ENCODE peak calls at places on chromosome 16, in seven cellular contexts. One of them, this sample, is unnamed. For H3K36me3, the result is how much of the 10 kb centered on the place peaks cover.

GRCh38 chr16:85248269-85248668 is 136.0 kb upstream of the CIBAR2 start:
- DNase-seq in fibroblast of lung: no peak
- DNase-seq in tibial artery: no peak
- DNase-seq in thoracic aorta: no peak
- DNase-seq in heart right ventricle: no peak
- DNase-seq in ovary: no peak
- DNase-seq in MM.1S: no peak
- DNase-seq in this sample: no peak

GRCh38 chr16:81036751-81037350 is 1.2 kb downstream of the ATMIN start:
- DNase-seq in fibroblast of lung: no peak
- DNase-seq in tibial artery: no peak
- DNase-seq in thoracic aorta: no peak
- DNase-seq in heart right ventricle: peak
- DNase-seq in ovary: no peak
- DNase-seq in MM.1S: no peak
- DNase-seq in this sample: no peak

GRCh38 chr16:69465083-69465721 is 40.8 kb downstream of the CYB5B start:
- DNase-seq in fibroblast of lung: peak
- DNase-seq in tibial artery: no peak
- DNase-seq in thoracic aorta: no peak
- DNase-seq in heart right ventricle: no peak
- DNase-seq in ovary: no peak
- DNase-seq in MM.1S: no peak
- DNase-seq in this sample: peak

GRCh38 chr16:29147710-29148425 is 163.0 kb downstream of the LAT start:
- DNase-seq in fibroblast of lung: no peak
- DNase-seq in tibial artery: no peak
- DNase-seq in thoracic aorta: no peak
- DNase-seq in heart right ventricle: no peak
- DNase-seq in ovary: peak
- DNase-seq in MM.1S: no peak
- DNase-seq in this sample: no peak

GRCh38 chr16:17538942-17539341 is 68.2 kb upstream of the XYLT1 start:
- DNase-seq in fibroblast of lung: peak
- DNase-seq in tibial artery: no peak
- DNase-seq in thoracic aorta: no peak
- DNase-seq in heart right ventricle: no peak
- DNase-seq in ovary: no peak
- DNase-seq in MM.1S: no peak
- DNase-seq in this sample: no peak

GRCh38 chr16:4213721-4214120 is 28.2 kb downstream of the SRL start:
- DNase-seq in fibroblast of lung: no peak
- DNase-seq in tibial artery: no peak
- DNase-seq in thoracic aorta: no peak
- DNase-seq in heart right ventricle: no peak
- DNase-seq in ovary: no peak
- DNase-seq in MM.1S: no peak
- DNase-seq in this sample: no peak

GRCh38 chr16:57619606-57620315 is 8.7 kb upstream of the ADGRG1 start:
- DNase-seq in fibroblast of lung: no peak
- DNase-seq in tibial artery: no peak
- DNase-seq in thoracic aorta: no peak
- DNase-seq in heart right ventricle: no peak
- DNase-seq in ovary: no peak
- DNase-seq in MM.1S: peak
- DNase-seq in this sample: no peak

GRCh38 chr16:2473425-2473926 is 1.5 kb upstream of the TBC1D24 start:
- DNase-seq in fibroblast of lung: no peak
- DNase-seq in tibial artery: no peak
- DNase-seq in thoracic aorta: no peak
- DNase-seq in heart right ventricle: no peak
- DNase-seq in ovary: peak
- DNase-seq in MM.1S: no peak
- DNase-seq in this sample: no peak

GRCh38 chr16:23195415-23195978 is 13.0 kb downstream of the SCNN1G start:
- DNase-seq in fibroblast of lung: no peak
- DNase-seq in tibial artery: no peak
- DNase-seq in thoracic aorta: no peak
- DNase-seq in heart right ventricle: no peak
- DNase-seq in ovary: no peak
- DNase-seq in MM.1S: peak
- DNase-seq in this sample: no peak

GRCh38 chr16:17775061-17775460 is 304.3 kb upstream of the XYLT1 start:
- DNase-seq in fibroblast of lung: no peak
- DNase-seq in tibial artery: no peak
- DNase-seq in thoracic aorta: no peak
- DNase-seq in heart right ventricle: no peak
- DNase-seq in ovary: no peak
- DNase-seq in MM.1S: no peak
- DNase-seq in this sample: no peak

GRCh38 chr16:80940069-80940856 is 66.4 kb downstream of the CMC2 start:
- DNase-seq in fibroblast of lung: peak
- DNase-seq in tibial artery: no peak
- DNase-seq in thoracic aorta: no peak
- DNase-seq in heart right ventricle: no peak
- DNase-seq in ovary: no peak
- DNase-seq in MM.1S: no peak
- DNase-seq in this sample: no peak

GRCh38 chr16:67028555-67029248 is at the start of gene CBFB:
- DNase-seq in fibroblast of lung: peak
- DNase-seq in tibial artery: peak
- DNase-seq in thoracic aorta: peak
- DNase-seq in heart right ventricle: peak
- DNase-seq in ovary: peak
- DNase-seq in MM.1S: peak
- DNase-seq in this sample: peak

GRCh38 chr16:19900590-19900989 is 15.9 kb upstream of the GPRC5B start:
- DNase-seq in fibroblast of lung: no peak
- DNase-seq in tibial artery: no peak
- DNase-seq in thoracic aorta: no peak
- DNase-seq in heart right ventricle: no peak
- DNase-seq in ovary: no peak
- DNase-seq in MM.1S: no peak
- DNase-seq in this sample: no peak

GRCh38 chr16:79062336-79062735 is 538.2 kb downstream of the MAF start:
- DNase-seq in fibroblast of lung: no peak
- DNase-seq in tibial artery: no peak
- DNase-seq in thoracic aorta: no peak
- DNase-seq in heart right ventricle: no peak
- DNase-seq in ovary: no peak
- DNase-seq in MM.1S: no peak
- DNase-seq in this sample: no peak

GRCh38 chr16:64240586-64240985 is 881.3 kb downstream of the CDH11 start:
- DNase-seq in fibroblast of lung: no peak
- DNase-seq in tibial artery: no peak
- DNase-seq in thoracic aorta: no peak
- DNase-seq in heart right ventricle: no peak
- DNase-seq in ovary: no peak
- DNase-seq in MM.1S: peak
- DNase-seq in this sample: no peak

GRCh38 chr16:49859139-49859947 is 3.4 kb upstream of the ZNF423 start:
- DNase-seq in fibroblast of lung: no peak
- DNase-seq in tibial artery: peak
- DNase-seq in thoracic aorta: no peak
- DNase-seq in heart right ventricle: peak
- DNase-seq in ovary: peak
- DNase-seq in MM.1S: no peak
- DNase-seq in this sample: no peak
- H3K4me3 ChIP-seq in fibroblast of lung: peak
- H3K4me3 ChIP-seq in tibial artery: peak
- H3K4me3 ChIP-seq in thoracic aorta: peak
- H3K4me3 ChIP-seq in heart right ventricle: peak
- H3K4me3 ChIP-seq in ovary: peak
- H3K4me3 ChIP-seq in MM.1S: no peak
- H3K4me3 ChIP-seq in this sample: no peak

DNA sequence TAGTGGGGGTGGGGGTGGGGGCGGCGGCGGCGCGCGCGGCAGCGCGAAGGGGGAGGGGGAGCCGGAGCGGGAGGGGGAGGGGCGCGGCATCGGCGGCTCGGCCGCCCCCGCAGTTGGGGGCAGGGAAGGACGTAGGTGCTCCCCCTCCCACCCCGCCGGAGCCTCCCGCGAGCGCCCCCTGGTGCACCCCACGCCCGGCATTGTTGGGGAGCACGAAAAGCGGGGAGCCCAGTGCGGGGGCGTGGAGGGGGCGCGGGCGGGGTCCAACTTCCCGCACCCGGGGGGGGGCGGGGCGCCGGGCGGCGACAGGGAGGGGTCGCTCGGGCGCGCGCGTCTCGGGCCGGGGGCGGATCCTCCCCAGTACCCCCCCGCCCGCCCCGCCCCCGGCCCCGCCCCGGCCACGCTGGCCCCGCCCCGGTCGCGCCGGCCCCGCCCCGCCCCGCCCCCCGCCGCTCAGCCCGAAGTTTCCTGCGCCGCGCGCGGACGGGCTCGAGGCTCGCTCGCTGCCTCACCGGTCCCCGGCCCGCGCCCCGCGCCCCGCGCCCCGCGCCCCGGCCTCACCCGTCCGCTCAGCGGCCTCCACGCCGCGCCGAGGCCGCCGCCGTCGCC is at the start of gene CACNA1H:
- DNase-seq in fibroblast of lung: no peak
- DNase-seq in tibial artery: no peak
- DNase-seq in thoracic aorta: no peak
- DNase-seq in heart right ventricle: peak
- DNase-seq in ovary: peak
- DNase-seq in MM.1S: no peak
- DNase-seq in this sample: no peak
- TF ChIP-seq CTCF in fibroblast of lung: no peak
- TF ChIP-seq CTCF in tibial artery: peak
- TF ChIP-seq CTCF in thoracic aorta: no peak
- TF ChIP-seq CTCF in heart right ventricle: peak
- TF ChIP-seq CTCF in ovary: no peak
- TF ChIP-seq CTCF in MM.1S: no peak
- TF ChIP-seq CTCF in this sample: no peak

GRCh38 chr16:46922239-46922638 is 38.1 kb downstream of the GPT2 start:
- DNase-seq in fibroblast of lung: no peak
- DNase-seq in tibial artery: no peak
- DNase-seq in thoracic aorta: no peak
- DNase-seq in heart right ventricle: no peak
- DNase-seq in ovary: no peak
- DNase-seq in MM.1S: no peak
- DNase-seq in this sample: no peak
- H3K36me3 ChIP-seq in fibroblast of lung: under half
- H3K36me3 ChIP-seq in tibial artery: half or more
- H3K36me3 ChIP-seq in thoracic aorta: under half
- H3K36me3 ChIP-seq in heart right ventricle: under half
- H3K36me3 ChIP-seq in ovary: under half
- H3K36me3 ChIP-seq in MM.1S: under half
- H3K36me3 ChIP-seq in this sample: under half

GRCh38 chr16:65624246-65624645 is 502.4 kb upstream of the CDH11 start:
- DNase-seq in fibroblast of lung: no peak
- DNase-seq in tibial artery: no peak
- DNase-seq in thoracic aorta: no peak
- DNase-seq in heart right ventricle: no peak
- DNase-seq in ovary: no peak
- DNase-seq in MM.1S: no peak
- DNase-seq in this sample: no peak

GRCh38 chr16:65618931-65619330 is 497.1 kb upstream of the CDH11 start:
- DNase-seq in fibroblast of lung: no peak
- DNase-seq in tibial artery: no peak
- DNase-seq in thoracic aorta: no peak
- DNase-seq in heart right ventricle: no peak
- DNase-seq in ovary: no peak
- DNase-seq in MM.1S: no peak
- DNase-seq in this sample: no peak

GRCh38 chr16:65622161-65622560 is 500.3 kb upstream of the CDH11 start:
- DNase-seq in fibroblast of lung: no peak
- DNase-seq in tibial artery: no peak
- DNase-seq in thoracic aorta: no peak
- DNase-seq in heart right ventricle: no peak
- DNase-seq in ovary: no peak
- DNase-seq in MM.1S: no peak
- DNase-seq in this sample: no peak

GRCh38 chr16:65619606-65620005 is 497.7 kb upstream of the CDH11 start:
- DNase-seq in fibroblast of lung: no peak
- DNase-seq in tibial artery: no peak
- DNase-seq in thoracic aorta: no peak
- DNase-seq in heart right ventricle: no peak
- DNase-seq in ovary: no peak
- DNase-seq in MM.1S: no peak
- DNase-seq in this sample: no peak

DNA sequence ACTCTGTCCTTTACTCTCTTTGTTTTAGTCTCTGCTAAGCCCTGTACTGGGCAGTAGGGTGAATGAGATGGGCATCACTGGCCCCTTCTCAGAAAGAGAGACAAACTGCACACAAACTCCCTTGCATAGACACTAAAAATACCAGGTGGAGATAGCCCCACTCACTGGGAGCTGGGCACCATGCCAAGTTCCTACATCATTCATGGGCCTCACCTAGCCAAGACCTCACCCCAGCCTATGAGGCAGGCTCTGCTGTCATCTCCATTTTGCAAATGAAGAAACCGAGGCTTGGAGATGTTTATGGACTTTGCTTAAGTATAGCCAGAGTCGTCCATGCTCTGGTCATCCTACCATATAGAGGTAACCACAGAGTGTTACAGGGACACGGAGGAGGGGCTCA is 499.8 kb upstream of the CDH11 start:
- DNase-seq in fibroblast of lung: no peak
- DNase-seq in tibial artery: no peak
- DNase-seq in thoracic aorta: no peak
- DNase-seq in heart right ventricle: no peak
- DNase-seq in ovary: no peak
- DNase-seq in MM.1S: no peak
- DNase-seq in this sample: no peak
- H3K4me3 ChIP-seq in fibroblast of lung: no peak
- H3K4me3 ChIP-seq in tibial artery: no peak
- H3K4me3 ChIP-seq in thoracic aorta: no peak
- H3K4me3 ChIP-seq in heart right ventricle: no peak
- H3K4me3 ChIP-seq in ovary: no peak
- H3K4me3 ChIP-seq in MM.1S: no peak
- H3K4me3 ChIP-seq in this sample: no peak

GRCh38 chr16:12271006-12271405 is 294.5 kb downstream of the SNX29 start:
- DNase-seq in fibroblast of lung: peak
- DNase-seq in tibial artery: no peak
- DNase-seq in thoracic aorta: no peak
- DNase-seq in heart right ventricle: no peak
- DNase-seq in ovary: no peak
- DNase-seq in MM.1S: no peak
- DNase-seq in this sample: no peak
- TF ChIP-seq CTCF in fibroblast of lung: no peak
- TF ChIP-seq CTCF in tibial artery: no peak
- TF ChIP-seq CTCF in thoracic aorta: no peak
- TF ChIP-seq CTCF in heart right ventricle: peak
- TF ChIP-seq CTCF in ovary: no peak
- TF ChIP-seq CTCF in MM.1S: no peak
- TF ChIP-seq CTCF in this sample: peak